ENCODE peak calls at places on chromosomes 6 and 20, in six cellular contexts. I, M, U, R, K and N are unnamed samples.

GRCh38 chr20:46199198-46199597 is 81.1 kb downstream of the CD40 start:
- DNase-seq in I (no peak), K (no peak), R (no peak), U (no peak), M (no peak), N (peak; percentile 37)

GRCh38 chr6:118770112-118770788 is 118.9 kb upstream of the CEP85L start:
- DNase-seq in R (no peak), K (no peak), I (no peak), M (no peak), U (no peak), N (no peak)

GRCh38 chr6:78570044-78570443 is 297.3 kb upstream of the IRAK1BP1 start:
- DNase-seq in K (no peak), R (no peak), I (no peak), U (no peak), M (no peak), N (no peak)

GRCh38 chr6:142947702-142948480 is 2.9 kb upstream of the HIVEP2 start:
- DNase-seq in R (no peak), M (no peak), K (no peak), U (peak; percentile 8), I (no peak), N (peak; percentile 29)

GRCh38 chr6:17156112-17156921 is 54.5 kb downstream of the STMND1 start:
- DNase-seq in M (peak; percentile 91), U (peak; percentile 80), K (peak; percentile 80), I (peak; percentile 53), R (no peak), N (peak; percentile 88)

GRCh38 chr6:134238960-134239795 is 78.7 kb downstream of the SGK1 start:
- DNase-seq in I (no peak), K (no peak), R (no peak), U (no peak), M (no peak), N (no peak)

GRCh38 chr6:104788400-104788799 is 71.3 kb downstream of the HACE1 start:
- DNase-seq in R (no peak), I (no peak), U (no peak), K (no peak), M (no peak), N (no peak)

GRCh38 chr6:21666200-21666671 is 72.7 kb downstream of the SOX4 start:
- DNase-seq in M (no peak), R (no peak), U (peak; percentile 12), K (no peak), I (peak; percentile 39), N (no peak)

GRCh38 chr20:5845686-5846651 is 95.8 kb downstream of the SHLD1 start:
- DNase-seq in M (no peak), U (peak; percentile 13), R (no peak), K (no peak), I (no peak), N (no peak)

GRCh38 chr6:44035621-44036020 is 91.6 kb downstream of the MRPL14 start:
- DNase-seq in R (no peak), U (no peak), I (peak; percentile 22), K (no peak), M (no peak), N (no peak)
- H3K27ac ChIP-seq in R (no peak overlapping the region), U (no peak overlapping the region), I (peak overlapping the region; percentile 89), K (no peak overlapping the region), M (no peak overlapping the region), N (no peak overlapping the region)

GRCh38 chr6:57434944-57435343 is 117.5 kb downstream of the PRIM2 start:
- DNase-seq in I (no peak), M (no peak), U (no peak), R (no peak), K (no peak), N (no peak)

GRCh38 chr6:57432162-57432561 is 114.7 kb downstream of the PRIM2 start:
- DNase-seq in I (no peak), U (no peak), R (no peak), M (no peak), K (no peak), N (no peak)

GRCh38 chr6:57435475-57436163 is 118.2 kb downstream of the PRIM2 start:
- DNase-seq in R (no peak), I (no peak), M (no peak), K (no peak), U (no peak), N (no peak)

GRCh38 chr6:57432919-57433684 is 115.7 kb downstream of the PRIM2 start:
- DNase-seq in R (no peak), U (no peak), M (no peak), I (no peak), K (no peak), N (no peak)
- H3K4me1 ChIP-seq in R (peaks cover 26% of the 10 kb centered on the region), U (no peaks in the 10 kb centered on the region), M (peaks cover 8% of the 10 kb centered on the region), I (no peaks in the 10 kb centered on the region), K (no peaks in the 10 kb centered on the region), N (peaks cover 2% of the 10 kb centered on the region)

DNA sequence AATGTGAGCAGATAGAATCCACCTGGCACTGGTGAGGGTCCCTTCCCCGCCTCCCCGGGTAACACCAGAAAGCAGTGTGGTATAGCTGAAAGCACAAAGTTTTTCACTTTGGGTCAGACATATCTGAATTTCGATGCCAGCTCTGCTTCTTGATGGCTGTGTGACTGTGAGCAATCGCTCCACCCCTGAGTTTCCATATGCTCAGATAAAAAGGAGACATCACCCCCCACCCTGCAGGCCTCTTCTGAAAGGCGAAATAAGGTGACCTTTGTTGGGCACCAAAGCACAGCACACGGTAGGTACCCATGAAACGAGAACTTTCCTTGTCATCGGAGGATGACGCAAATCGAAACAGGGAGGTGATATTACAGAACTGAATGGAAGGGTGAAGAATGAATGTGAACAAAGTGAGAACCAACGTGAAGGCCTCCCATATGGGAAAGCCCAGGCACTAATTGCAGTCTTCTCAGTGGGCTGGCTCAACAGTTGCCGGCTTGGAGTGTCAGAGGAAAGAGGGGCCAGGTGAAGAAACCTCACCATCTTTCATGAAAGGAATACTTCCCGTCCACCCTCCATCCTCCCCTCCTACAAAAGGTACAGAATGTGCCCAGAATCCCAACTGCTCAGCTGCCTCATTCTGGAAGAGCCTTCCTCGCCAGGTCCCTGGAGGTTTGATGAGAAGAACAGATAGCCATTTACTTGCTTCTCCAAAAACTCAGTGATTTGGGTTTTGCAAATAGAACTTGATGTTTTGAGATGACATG is 61.8 kb downstream of the NFATC2 start:
- DNase-seq in I (no peak), R (no peak), K (no peak), M (no peak), U (no peak), N (no peak)
- H3K4me3 ChIP-seq in I (no peak overlapping the region), R (no peak overlapping the region), K (no peak overlapping the region), M (no peak overlapping the region), U (no peak overlapping the region), N (no peak overlapping the region)

GRCh38 chr6:54073487-54073886 is 37.8 kb upstream of the MLIP start:
- DNase-seq in R (no peak), I (no peak), K (no peak), U (no peak), M (no peak), N (no peak)

GRCh38 chr6:54074109-54074508 is 37.1 kb upstream of the MLIP start:
- DNase-seq in M (no peak), R (no peak), I (no peak), U (no peak), K (no peak), N (no peak)

GRCh38 chr6:54072708-54073313 is 38.4 kb upstream of the MLIP start:
- DNase-seq in R (no peak), U (no peak), M (no peak), K (no peak), I (no peak), N (no peak)

GRCh38 chr6:54076159-54076789 is 35.0 kb upstream of the MLIP start:
- DNase-seq in U (no peak), R (no peak), I (no peak), M (no peak), K (no peak), N (no peak)

GRCh38 chr6:54074591-54075195 is 36.5 kb upstream of the MLIP start:
- DNase-seq in I (no peak), K (no peak), U (peak; percentile 52), M (no peak), R (no peak), N (no peak)
- H3K27ac ChIP-seq in I (no peak overlapping the region), K (no peak overlapping the region), U (peak overlapping the region; percentile 1), M (no peak overlapping the region), R (no peak overlapping the region), N (no peak overlapping the region)

DNA sequence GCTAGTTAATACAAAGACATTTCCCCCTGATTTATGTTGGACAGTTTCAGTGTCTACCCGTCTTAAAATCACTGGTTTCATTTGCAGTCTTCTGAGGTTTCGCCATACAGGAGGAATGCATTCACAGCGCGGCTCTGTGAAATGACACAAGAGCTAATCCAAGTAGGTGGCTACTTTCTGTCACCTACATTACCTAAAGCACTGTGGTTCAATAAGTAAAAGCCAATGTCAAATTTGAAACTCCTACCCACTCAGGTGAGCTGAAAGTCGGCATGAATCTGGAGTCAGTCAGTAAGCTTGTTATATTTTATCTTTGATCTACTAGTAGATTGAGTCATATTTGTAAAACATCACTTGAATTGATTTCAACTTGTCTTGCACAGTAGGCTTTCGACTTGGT is 370.8 kb downstream of the LAMA2 start:
- DNase-seq in I (no peak), M (no peak), U (no peak), R (no peak), K (no peak), N (no peak)
- H3K4me1 ChIP-seq in I (no peaks in the 10 kb centered on the region), M (no peaks in the 10 kb centered on the region), U (peaks cover 2% of the 10 kb centered on the region), R (peaks cover 5% of the 10 kb centered on the region), K (peaks cover 10% of the 10 kb centered on the region), N (no peaks in the 10 kb centered on the region)

GRCh38 chr6:152176219-152176745 is 368.8 kb downstream of the ESR1 start:
- DNase-seq in I (no peak), R (no peak), M (no peak), K (no peak), U (no peak), N (no peak)

GRCh38 chr6:152170313-152170701 is 362.8 kb downstream of the ESR1 start:
- DNase-seq in R (no peak), M (no peak), K (no peak), I (no peak), U (no peak), N (no peak)

GRCh38 chr6:152173321-152173720 is 365.8 kb downstream of the ESR1 start:
- DNase-seq in U (no peak), M (no peak), R (no peak), I (no peak), K (no peak), N (no peak)

GRCh38 chr6:152170702-152171667 is 363.5 kb downstream of the ESR1 start:
- DNase-seq in R (no peak), M (no peak), I (no peak), K (no peak), U (no peak), N (no peak)

DNA sequence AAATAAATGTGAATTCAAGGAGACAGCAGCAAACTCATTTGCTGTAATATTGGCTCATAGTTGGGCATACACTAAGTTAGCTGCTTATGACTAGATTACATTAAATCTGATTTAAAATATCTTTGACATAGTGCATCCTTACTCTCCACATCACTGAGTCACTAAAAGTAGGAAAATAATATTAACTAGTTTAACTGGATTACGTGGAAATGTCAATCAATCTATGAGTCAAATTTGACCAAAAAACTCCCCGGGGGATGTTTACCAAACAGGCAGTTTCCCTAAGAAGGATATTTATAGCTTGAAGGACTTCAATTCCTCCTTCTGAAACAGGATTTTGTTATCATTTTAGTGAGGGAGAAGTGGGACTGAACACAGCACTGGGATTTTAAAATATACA is 366.5 kb downstream of the ESR1 start:
- DNase-seq in M (no peak), K (no peak), U (no peak), I (no peak), R (no peak), N (no peak)
- H3K4me3 ChIP-seq in M (no peak overlapping the region), K (no peak overlapping the region), U (no peak overlapping the region), I (no peak overlapping the region), R (no peak overlapping the region), N (no peak overlapping the region)